ENCODE peak calls at places on chromosomes 11 and 22, in ten cellular contexts. One of them, this sample, is unnamed.
A peak's percentile ranks its signal among the peaks of the same experiment; 100 is the strongest.

GRCh38 chr11:22558638-22559037 is 67.0 kb downstream of the FANCF start:
- DNase-seq in Karpas-422: no peak
- DNase-seq in activated naive CD8-positive, alpha-beta T cell treated with anti-CD3 and anti-CD28 coated beads, Interleukin-2, amount 50 U/mL, for 24 hours: no peak
- DNase-seq in MG63: no peak
- DNase-seq in mesenchymal stem cell: no peak
- DNase-seq in HEK293T: no peak
- DNase-seq in amniotic stem cell: no peak
- DNase-seq in activated CD8-positive, alpha-beta memory T cell treated with anti-CD3 and anti-CD28 coated beads for 4 hours: no peak
- DNase-seq in GM04504: no peak
- DNase-seq in body of pancreas: peak; percentile 16
- DNase-seq in this sample: no peak

GRCh38 chr11:111460752-111461305 is 51.4 kb downstream of the BTG4 start:
- DNase-seq in body of pancreas: no peak
- DNase-seq in Karpas-422: peak; percentile 47
- DNase-seq in mesenchymal stem cell: no peak
- DNase-seq in GM04504: no peak
- DNase-seq in HEK293T: no peak
- DNase-seq in MG63: peak; percentile 76
- DNase-seq in amniotic stem cell: no peak
- DNase-seq in activated CD8-positive, alpha-beta memory T cell treated with anti-CD3 and anti-CD28 coated beads for 4 hours: no peak
- DNase-seq in activated naive CD8-positive, alpha-beta T cell treated with anti-CD3 and anti-CD28 coated beads, Interleukin-2, amount 50 U/mL, for 24 hours: no peak
- DNase-seq in this sample: no peak

GRCh38 chr22:18104566-18104965 is 6.0 kb upstream of the TUBA8 start:
- DNase-seq in Karpas-422: no peak
- DNase-seq in mesenchymal stem cell: peak; percentile 45
- DNase-seq in amniotic stem cell: no peak
- DNase-seq in activated naive CD8-positive, alpha-beta T cell treated with anti-CD3 and anti-CD28 coated beads, Interleukin-2, amount 50 U/mL, for 24 hours: no peak
- DNase-seq in activated CD8-positive, alpha-beta memory T cell treated with anti-CD3 and anti-CD28 coated beads for 4 hours: no peak
- DNase-seq in body of pancreas: no peak
- DNase-seq in HEK293T: no peak
- DNase-seq in GM04504: no peak
- DNase-seq in MG63: no peak
- DNase-seq in this sample: no peak

GRCh38 chr22:42364641-42365336 is 67.4 kb downstream of the NFAM1 start:
- DNase-seq in body of pancreas: no peak
- DNase-seq in HEK293T: no peak
- DNase-seq in activated naive CD8-positive, alpha-beta T cell treated with anti-CD3 and anti-CD28 coated beads, Interleukin-2, amount 50 U/mL, for 24 hours: no peak
- DNase-seq in GM04504: no peak
- DNase-seq in MG63: peak; percentile 40
- DNase-seq in mesenchymal stem cell: no peak
- DNase-seq in amniotic stem cell: no peak
- DNase-seq in Karpas-422: no peak
- DNase-seq in activated CD8-positive, alpha-beta memory T cell treated with anti-CD3 and anti-CD28 coated beads for 4 hours: no peak
- DNase-seq in this sample: peak; percentile 73

GRCh38 chr11:74462631-74463030 is 4.7 kb downstream of the KCNE3 start:
- DNase-seq in activated naive CD8-positive, alpha-beta T cell treated with anti-CD3 and anti-CD28 coated beads, Interleukin-2, amount 50 U/mL, for 24 hours: no peak
- DNase-seq in Karpas-422: no peak
- DNase-seq in MG63: no peak
- DNase-seq in GM04504: no peak
- DNase-seq in activated CD8-positive, alpha-beta memory T cell treated with anti-CD3 and anti-CD28 coated beads for 4 hours: no peak
- DNase-seq in mesenchymal stem cell: no peak
- DNase-seq in body of pancreas: no peak
- DNase-seq in amniotic stem cell: no peak
- DNase-seq in HEK293T: no peak
- DNase-seq in this sample: no peak

GRCh38 chr11:1346669-1347390 is 37.4 kb upstream of the TOLLIP start:
- DNase-seq in activated naive CD8-positive, alpha-beta T cell treated with anti-CD3 and anti-CD28 coated beads, Interleukin-2, amount 50 U/mL, for 24 hours: no peak
- DNase-seq in activated CD8-positive, alpha-beta memory T cell treated with anti-CD3 and anti-CD28 coated beads for 4 hours: no peak
- DNase-seq in GM04504: no peak
- DNase-seq in amniotic stem cell: no peak
- DNase-seq in body of pancreas: no peak
- DNase-seq in Karpas-422: no peak
- DNase-seq in MG63: no peak
- DNase-seq in HEK293T: no peak
- DNase-seq in mesenchymal stem cell: no peak
- DNase-seq in this sample: no peak

GRCh38 chr11:90332415-90332814 is 109.6 kb upstream of the CHORDC1 start:
- DNase-seq in activated naive CD8-positive, alpha-beta T cell treated with anti-CD3 and anti-CD28 coated beads, Interleukin-2, amount 50 U/mL, for 24 hours: no peak
- DNase-seq in body of pancreas: no peak
- DNase-seq in GM04504: no peak
- DNase-seq in HEK293T: no peak
- DNase-seq in Karpas-422: no peak
- DNase-seq in mesenchymal stem cell: no peak
- DNase-seq in amniotic stem cell: no peak
- DNase-seq in MG63: no peak
- DNase-seq in activated CD8-positive, alpha-beta memory T cell treated with anti-CD3 and anti-CD28 coated beads for 4 hours: no peak
- DNase-seq in this sample: no peak

GRCh38 chr11:62004473-62004872 is 37.0 kb upstream of the FTH1 start:
- DNase-seq in body of pancreas: peak; percentile 55
- DNase-seq in activated CD8-positive, alpha-beta memory T cell treated with anti-CD3 and anti-CD28 coated beads for 4 hours: no peak
- DNase-seq in GM04504: no peak
- DNase-seq in amniotic stem cell: no peak
- DNase-seq in activated naive CD8-positive, alpha-beta T cell treated with anti-CD3 and anti-CD28 coated beads, Interleukin-2, amount 50 U/mL, for 24 hours: no peak
- DNase-seq in MG63: peak; percentile 89
- DNase-seq in mesenchymal stem cell: peak; percentile 79
- DNase-seq in HEK293T: no peak
- DNase-seq in Karpas-422: no peak
- DNase-seq in this sample: peak; percentile 36

GRCh38 chr11:61996933-61997332 is 29.5 kb upstream of the FTH1 start:
- DNase-seq in amniotic stem cell: no peak
- DNase-seq in activated CD8-positive, alpha-beta memory T cell treated with anti-CD3 and anti-CD28 coated beads for 4 hours: no peak
- DNase-seq in HEK293T: no peak
- DNase-seq in activated naive CD8-positive, alpha-beta T cell treated with anti-CD3 and anti-CD28 coated beads, Interleukin-2, amount 50 U/mL, for 24 hours: no peak
- DNase-seq in mesenchymal stem cell: no peak
- DNase-seq in body of pancreas: no peak
- DNase-seq in GM04504: no peak
- DNase-seq in MG63: no peak
- DNase-seq in Karpas-422: no peak
- DNase-seq in this sample: no peak

GRCh38 chr11:86491048-86491447 is 116.4 kb downstream of the CCDC81 start:
- DNase-seq in Karpas-422: no peak
- DNase-seq in activated CD8-positive, alpha-beta memory T cell treated with anti-CD3 and anti-CD28 coated beads for 4 hours: no peak
- DNase-seq in mesenchymal stem cell: no peak
- DNase-seq in MG63: no peak
- DNase-seq in amniotic stem cell: no peak
- DNase-seq in body of pancreas: no peak
- DNase-seq in GM04504: no peak
- DNase-seq in activated naive CD8-positive, alpha-beta T cell treated with anti-CD3 and anti-CD28 coated beads, Interleukin-2, amount 50 U/mL, for 24 hours: no peak
- DNase-seq in HEK293T: no peak
- DNase-seq in this sample: no peak

GRCh38 chr11:45662096-45662664 is 3.2 kb downstream of the CHST1 start:
- DNase-seq in HEK293T: no peak
- DNase-seq in activated naive CD8-positive, alpha-beta T cell treated with anti-CD3 and anti-CD28 coated beads, Interleukin-2, amount 50 U/mL, for 24 hours: no peak
- DNase-seq in Karpas-422: no peak
- DNase-seq in MG63: no peak
- DNase-seq in activated CD8-positive, alpha-beta memory T cell treated with anti-CD3 and anti-CD28 coated beads for 4 hours: no peak
- DNase-seq in GM04504: no peak
- DNase-seq in body of pancreas: no peak
- DNase-seq in mesenchymal stem cell: no peak
- DNase-seq in amniotic stem cell: no peak
- DNase-seq in this sample: no peak

GRCh38 chr11:83156150-83156995 is 558 bp upstream of the PCF11 start:
- DNase-seq in GM04504: peak; percentile 100
- DNase-seq in activated naive CD8-positive, alpha-beta T cell treated with anti-CD3 and anti-CD28 coated beads, Interleukin-2, amount 50 U/mL, for 24 hours: peak; percentile 96
- DNase-seq in amniotic stem cell: peak; percentile 99
- DNase-seq in Karpas-422: peak; percentile 100
- DNase-seq in activated CD8-positive, alpha-beta memory T cell treated with anti-CD3 and anti-CD28 coated beads for 4 hours: peak; percentile 97
- DNase-seq in HEK293T: peak; percentile 94
- DNase-seq in mesenchymal stem cell: peak; percentile 100
- DNase-seq in MG63: peak; percentile 98
- DNase-seq in body of pancreas: peak; percentile 100
- DNase-seq in this sample: peak; percentile 99

GRCh38 chr11:62264004-62264403 is 6.0 kb upstream of the SCGB2A2 start:
- DNase-seq in amniotic stem cell: no peak
- DNase-seq in mesenchymal stem cell: no peak
- DNase-seq in Karpas-422: no peak
- DNase-seq in HEK293T: no peak
- DNase-seq in activated CD8-positive, alpha-beta memory T cell treated with anti-CD3 and anti-CD28 coated beads for 4 hours: no peak
- DNase-seq in MG63: no peak
- DNase-seq in GM04504: no peak
- DNase-seq in activated naive CD8-positive, alpha-beta T cell treated with anti-CD3 and anti-CD28 coated beads, Interleukin-2, amount 50 U/mL, for 24 hours: no peak
- DNase-seq in body of pancreas: no peak
- DNase-seq in this sample: no peak

GRCh38 chr11:131925829-131926228 is 555.4 kb downstream of the NTM start:
- DNase-seq in MG63: no peak
- DNase-seq in body of pancreas: no peak
- DNase-seq in GM04504: no peak
- DNase-seq in HEK293T: no peak
- DNase-seq in activated CD8-positive, alpha-beta memory T cell treated with anti-CD3 and anti-CD28 coated beads for 4 hours: no peak
- DNase-seq in amniotic stem cell: no peak
- DNase-seq in activated naive CD8-positive, alpha-beta T cell treated with anti-CD3 and anti-CD28 coated beads, Interleukin-2, amount 50 U/mL, for 24 hours: no peak
- DNase-seq in Karpas-422: no peak
- DNase-seq in mesenchymal stem cell: no peak
- DNase-seq in this sample: no peak

GRCh38 chr11:76236092-76237026 is 30.1 kb upstream of the WNT11 start:
- DNase-seq in amniotic stem cell: no peak
- DNase-seq in GM04504: peak; percentile 28
- DNase-seq in mesenchymal stem cell: peak; percentile 71
- DNase-seq in Karpas-422: peak; percentile 84
- DNase-seq in activated CD8-positive, alpha-beta memory T cell treated with anti-CD3 and anti-CD28 coated beads for 4 hours: no peak
- DNase-seq in HEK293T: peak; percentile 73
- DNase-seq in activated naive CD8-positive, alpha-beta T cell treated with anti-CD3 and anti-CD28 coated beads, Interleukin-2, amount 50 U/mL, for 24 hours: peak; percentile 63
- DNase-seq in MG63: peak; percentile 68
- DNase-seq in body of pancreas: peak; percentile 57
- DNase-seq in this sample: peak; percentile 29

GRCh38 chr11:94864646-94865045 is 96.5 kb downstream of the AMOTL1 start:
- DNase-seq in activated CD8-positive, alpha-beta memory T cell treated with anti-CD3 and anti-CD28 coated beads for 4 hours: no peak
- DNase-seq in mesenchymal stem cell: no peak
- DNase-seq in MG63: no peak
- DNase-seq in GM04504: no peak
- DNase-seq in activated naive CD8-positive, alpha-beta T cell treated with anti-CD3 and anti-CD28 coated beads, Interleukin-2, amount 50 U/mL, for 24 hours: no peak
- DNase-seq in Karpas-422: no peak
- DNase-seq in HEK293T: no peak
- DNase-seq in amniotic stem cell: no peak
- DNase-seq in body of pancreas: no peak
- DNase-seq in this sample: no peak

GRCh38 chr11:45145421-45146071 is 893 bp upstream of the PRDM11 start:
- DNase-seq in activated CD8-positive, alpha-beta memory T cell treated with anti-CD3 and anti-CD28 coated beads for 4 hours: no peak
- DNase-seq in activated naive CD8-positive, alpha-beta T cell treated with anti-CD3 and anti-CD28 coated beads, Interleukin-2, amount 50 U/mL, for 24 hours: no peak
- DNase-seq in MG63: no peak
- DNase-seq in HEK293T: no peak
- DNase-seq in Karpas-422: no peak
- DNase-seq in amniotic stem cell: no peak
- DNase-seq in body of pancreas: peak; percentile 56
- DNase-seq in mesenchymal stem cell: peak; percentile 46
- DNase-seq in GM04504: no peak
- DNase-seq in this sample: no peak

GRCh38 chr11:46175401-46176002 is 54.2 kb upstream of the PHF21A start:
- DNase-seq in activated naive CD8-positive, alpha-beta T cell treated with anti-CD3 and anti-CD28 coated beads, Interleukin-2, amount 50 U/mL, for 24 hours: no peak
- DNase-seq in Karpas-422: no peak
- DNase-seq in body of pancreas: no peak
- DNase-seq in activated CD8-positive, alpha-beta memory T cell treated with anti-CD3 and anti-CD28 coated beads for 4 hours: no peak
- DNase-seq in amniotic stem cell: no peak
- DNase-seq in mesenchymal stem cell: no peak
- DNase-seq in MG63: no peak
- DNase-seq in HEK293T: no peak
- DNase-seq in GM04504: no peak
- DNase-seq in this sample: no peak

GRCh38 chr11:1893581-1894359 is 2.1 kb upstream of the PRR33 start:
- DNase-seq in activated naive CD8-positive, alpha-beta T cell treated with anti-CD3 and anti-CD28 coated beads, Interleukin-2, amount 50 U/mL, for 24 hours: no peak
- DNase-seq in mesenchymal stem cell: peak; percentile 34
- DNase-seq in MG63: no peak
- DNase-seq in body of pancreas: no peak
- DNase-seq in Karpas-422: no peak
- DNase-seq in amniotic stem cell: no peak
- DNase-seq in activated CD8-positive, alpha-beta memory T cell treated with anti-CD3 and anti-CD28 coated beads for 4 hours: no peak
- DNase-seq in GM04504: no peak
- DNase-seq in HEK293T: no peak
- DNase-seq in this sample: no peak

GRCh38 chr22:46287873-46288751 is 8.6 kb upstream of the GTSE1 start:
- DNase-seq in HEK293T: no peak
- DNase-seq in amniotic stem cell: no peak
- DNase-seq in Karpas-422: peak; percentile 74
- DNase-seq in MG63: no peak
- DNase-seq in mesenchymal stem cell: no peak
- DNase-seq in activated CD8-positive, alpha-beta memory T cell treated with anti-CD3 and anti-CD28 coated beads for 4 hours: no peak
- DNase-seq in body of pancreas: peak; percentile 50
- DNase-seq in activated naive CD8-positive, alpha-beta T cell treated with anti-CD3 and anti-CD28 coated beads, Interleukin-2, amount 50 U/mL, for 24 hours: peak; percentile 29
- DNase-seq in GM04504: no peak
- DNase-seq in this sample: no peak

GRCh38 chr22:32661296-32661695 is 140.2 kb upstream of the TIMP3 start:
- DNase-seq in MG63: peak; percentile 81
- DNase-seq in HEK293T: no peak
- DNase-seq in activated naive CD8-positive, alpha-beta T cell treated with anti-CD3 and anti-CD28 coated beads, Interleukin-2, amount 50 U/mL, for 24 hours: no peak
- DNase-seq in GM04504: peak; percentile 80
- DNase-seq in mesenchymal stem cell: peak; percentile 93
- DNase-seq in body of pancreas: peak; percentile 10
- DNase-seq in Karpas-422: no peak
- DNase-seq in activated CD8-positive, alpha-beta memory T cell treated with anti-CD3 and anti-CD28 coated beads for 4 hours: no peak
- DNase-seq in amniotic stem cell: peak; percentile 76
- DNase-seq in this sample: peak; percentile 72

GRCh38 chr22:22519591-22519990 is 479 bp downstream of the ZNF280A start:
- DNase-seq in body of pancreas: no peak
- DNase-seq in Karpas-422: no peak
- DNase-seq in HEK293T: no peak
- DNase-seq in activated naive CD8-positive, alpha-beta T cell treated with anti-CD3 and anti-CD28 coated beads, Interleukin-2, amount 50 U/mL, for 24 hours: no peak
- DNase-seq in activated CD8-positive, alpha-beta memory T cell treated with anti-CD3 and anti-CD28 coated beads for 4 hours: no peak
- DNase-seq in GM04504: no peak
- DNase-seq in mesenchymal stem cell: no peak
- DNase-seq in amniotic stem cell: no peak
- DNase-seq in MG63: peak; percentile 14
- DNase-seq in this sample: no peak

GRCh38 chr11:15493921-15494630 is 379.4 kb downstream of the INSC start:
- DNase-seq in amniotic stem cell: no peak
- DNase-seq in mesenchymal stem cell: peak; percentile 50
- DNase-seq in activated naive CD8-positive, alpha-beta T cell treated with anti-CD3 and anti-CD28 coated beads, Interleukin-2, amount 50 U/mL, for 24 hours: no peak
- DNase-seq in body of pancreas: peak; percentile 39
- DNase-seq in activated CD8-positive, alpha-beta memory T cell treated with anti-CD3 and anti-CD28 coated beads for 4 hours: no peak
- DNase-seq in MG63: no peak
- DNase-seq in Karpas-422: no peak
- DNase-seq in GM04504: no peak
- DNase-seq in HEK293T: no peak
- DNase-seq in this sample: no peak

This sample was measured in HFF-Myc.